ENCODE peak calls at places on chromosomes 12 and 14, in four cellular contexts. Q is EL; H is CD8-positive, alpha-beta T cell; R is NCI-H748 treated with DMSO at 0.1 percent for 48 hours. M is an unnamed sample.

GRCh38 chr12:75814856-75815754 is 216.5 kb downstream of the PHLDA1 start:
- DNase-seq in Q (peak; percentile 82), H (no peak), R (no peak), M (peak; percentile 86)

GRCh38 chr12:77232045-77232444 is 166.7 kb upstream of the E2F7 start:
- DNase-seq in Q (peak; percentile 32), H (no peak), R (no peak), M (peak; percentile 2)

GRCh38 chr12:55681142-55682077 is 26.3 kb downstream of the ITGA7 start:
- DNase-seq in Q (peak; percentile 77), H (no peak), R (no peak), M (peak; percentile 24)

GRCh38 chr14:104462651-104463630 is 116.6 kb upstream of the C14orf180 start:
- DNase-seq in Q (no peak), H (no peak), R (no peak), M (no peak)

GRCh38 chr12:58416211-58416610 is 474.8 kb downstream of the ATP23 start:
- DNase-seq in Q (peak; percentile 85), H (no peak), R (no peak), M (peak; percentile 55)

GRCh38 chr12:72053604-72054003 is 115.0 kb downstream of the TPH2 start:
- DNase-seq in Q (peak; percentile 12), H (no peak), R (no peak), M (no peak)

GRCh38 chr12:23893611-23894010 is 55.9 kb downstream of the SOX5 start:
- DNase-seq in Q (no peak), H (no peak), R (no peak), M (no peak)

GRCh38 chr12:25812295-25812694 is 146.2 kb upstream of the RASSF8 start:
- DNase-seq in Q (no peak), H (no peak), R (no peak), M (no peak)

GRCh38 chr12:6548556-6549378 is 7.1 kb downstream of the IFFO1 start:
- DNase-seq in Q (peak; percentile 66), H (no peak), R (no peak), M (no peak)

GRCh38 chr12:108401964-108402363 is 62.9 kb upstream of the CMKLR1 start:
- DNase-seq in Q (no peak), H (no peak), R (no peak), M (no peak)

GRCh38 chr12:107388263-107388662 is 294.9 kb upstream of the CRY1 start:
- DNase-seq in Q (no peak), H (no peak), R (no peak), M (no peak)

GRCh38 chr14:100504372-100505078 is 82.7 kb downstream of the BEGAIN start:
- DNase-seq in Q (peak; percentile 64), H (no peak), R (no peak), M (no peak)

GRCh38 chr12:76083761-76084276 is 666 bp downstream of the NAP1L1 start:
- DNase-seq in Q (peak; percentile 77), H (peak; percentile 72), R (peak; percentile 42), M (peak; percentile 33)

GRCh38 chr14:31208546-31209424 is 1.2 kb upstream of the HECTD1 start:
- DNase-seq in Q (no peak), H (peak; percentile 55), R (no peak), M (no peak)

GRCh38 chr12:124939428-124940142 is 25.1 kb upstream of the UBC start:
- DNase-seq in Q (peak; percentile 97), H (peak; percentile 89), R (no peak), M (no peak)

GRCh38 chr14:26935733-26936132 is 337.9 kb upstream of the NOVA1 start:
- DNase-seq in Q (no peak), H (no peak), R (no peak), M (no peak)

GRCh38 chr14:81436296-81437138 is 36.4 kb upstream of the STON2 start:
- DNase-seq in Q (peak; percentile 56), H (peak; percentile 26), R (peak; percentile 80), M (no peak)

GRCh38 chr12:50764116-50764860 is 387 bp downstream of the ATF1 start:
- DNase-seq in Q (peak; percentile 61), H (peak; percentile 83), R (peak; percentile 74), M (no peak)

GRCh38 chr12:102436867-102437266 is 43.5 kb downstream of the IGF1 start:
- DNase-seq in Q (no peak), H (no peak), R (no peak), M (no peak)

GRCh38 chr12:24278832-24279231 is 329.4 kb upstream of the SOX5 start:
- DNase-seq in Q (no peak), H (no peak), R (no peak), M (no peak)

GRCh38 chr12:121819212-121819949 is 15.6 kb downstream of the SETD1B start:
- DNase-seq in Q (no peak), H (no peak), R (no peak), M (no peak)

GRCh38 chr12:112116232-112117060 is 7.9 kb upstream of the NAA25 start:
- DNase-seq in Q (peak; percentile 53), H (no peak), R (no peak), M (no peak)

GRCh38 chr12:124543052-124543590 is 24.3 kb downstream of the NCOR2 start:
- DNase-seq in Q (no peak), H (no peak), R (peak; percentile 81), M (no peak)

GRCh38 chr14:104328607-104329006 is 190.2 kb downstream of the KIF26A start:
- DNase-seq in Q (no peak), H (no peak), R (no peak), M (no peak)

GRCh38 chr12:52370906-52371608 is 3.8 kb upstream of the KRT85 start:
- DNase-seq in Q (no peak), H (no peak), R (no peak), M (no peak)

GRCh38 chr14:60214415-60215126 is 34.5 kb upstream of the PPM1A start:
- DNase-seq in Q (no peak), H (no peak), R (no peak), M (no peak)

GRCh38 chr12:76158518-76159321 is 74.2 kb upstream of the NAP1L1 start:
- DNase-seq in Q (peak; percentile 90), H (peak; percentile 37), R (no peak), M (peak; percentile 18)

GRCh38 chr14:29458547-29458946 is 469.1 kb downstream of the PRKD1 start:
- DNase-seq in Q (peak; percentile 9), H (no peak), R (peak; percentile 23), M (no peak)

GRCh38 chr12:109033239-109034196 is 12.7 kb upstream of the SVOP start:
- DNase-seq in Q (no peak), H (no peak), R (no peak), M (no peak)

GRCh38 chr14:62126885-62127478 is 364.8 kb downstream of the SNAPC1 start:
- DNase-seq in Q (peak; percentile 62), H (no peak), R (peak; percentile 65), M (peak; percentile 26)

GRCh38 chr14:52327374-52328226 is 13.5 kb downstream of the PTGER2 start:
- DNase-seq in Q (peak; percentile 17), H (no peak), R (no peak), M (peak; percentile 36)

GRCh38 chr12:26471560-26471959 is 276.2 kb downstream of the SSPN start:
- DNase-seq in Q (no peak), H (no peak), R (no peak), M (peak; percentile 18)

GRCh38 chr12:65879878-65880277 is 55.6 kb downstream of the HMGA2 start:
- DNase-seq in Q (peak; percentile 93), H (no peak), R (no peak), M (peak; percentile 83)

GRCh38 chr12:28217805-28218204 is 27.5 kb downstream of the CCDC91 start:
- DNase-seq in Q (no peak), H (no peak), R (no peak), M (no peak)

GRCh38 chr12:106416273-106416672 is 58.7 kb downstream of the POLR3B start:
- DNase-seq in Q (peak; percentile 37), H (no peak), R (no peak), M (no peak)

GRCh38 chr14:38098074-38098846 is 109.4 kb upstream of the SSTR1 start:
- DNase-seq in Q (peak; percentile 95), H (no peak), R (no peak), M (peak; percentile 0)

GRCh38 chr12:20602671-20603402 is 92.3 kb upstream of the SLCO1C1 start:
- DNase-seq in Q (peak; percentile 75), H (no peak), R (no peak), M (peak; percentile 62)

GRCh38 chr14:94907626-94908261 is 137.8 kb upstream of the GSC start:
- DNase-seq in Q (no peak), H (no peak), R (no peak), M (no peak)

GRCh38 chr12:56081393-56082347 is 1.7 kb downstream of the ERBB3 start:
- DNase-seq in Q (no peak), H (no peak), R (no peak), M (no peak)

M was measured in smooth muscle cell of the brain vasculature.